ENCODE peak calls at places on chromosomes 1 and 21, in four cellular contexts. E, M, A and B are unnamed samples.

GRCh38 chr1:227789881-227790400 is 25.5 kb upstream of the PRSS38 start:
- DNase-seq in M (no peak), A (no peak), E (no peak), B (no peak)

GRCh38 chr1:99957818-99958217 is 12.0 kb upstream of the SLC35A3 start:
- DNase-seq in E (no peak), M (no peak), A (no peak), B (no peak)

GRCh38 chr1:224380003-224380402 is 23.3 kb downstream of the CNIH4 start:
- DNase-seq in M (peak), E (peak), A (no peak), B (peak)

GRCh38 chr21:42463861-42464515 is 32.0 kb downstream of the RSPH1 start:
- DNase-seq in A (peak), M (no peak), E (peak), B (peak)

GRCh38 chr1:24743404-24744211 is 1.6 kb upstream of the CLIC4 start:
- DNase-seq in A (no peak), E (no peak), M (peak), B (peak)

GRCh38 chr1:183163311-183163710 is 22.8 kb upstream of the LAMC2 start:
- DNase-seq in E (no peak), A (no peak), M (peak), B (no peak)

GRCh38 chr1:230204852-230205251 is 137.8 kb downstream of the GALNT2 start:
- DNase-seq in E (no peak), A (no peak), M (peak), B (no peak)

GRCh38 chr1:220149742-220150141 is 55.8 kb downstream of the IARS2 start:
- DNase-seq in M (no peak), A (no peak), E (no peak), B (no peak)

GRCh38 chr1:116497660-116498059 is 73.2 kb downstream of the CD58 start:
- DNase-seq in A (no peak), M (peak), E (no peak), B (no peak)

GRCh38 chr1:46646331-46646730 is 21.8 kb downstream of the ATPAF1 start:
- DNase-seq in M (no peak), E (no peak), A (no peak), B (no peak)

GRCh38 chr1:228148196-228148861 is 1.4 kb upstream of the GJC2 start:
- DNase-seq in A (peak), E (no peak), M (no peak), B (no peak)

GRCh38 chr1:3788756-3789420 is 7.4 kb downstream of the LRRC47 start:
- DNase-seq in M (no peak), A (no peak), E (no peak), B (no peak)

GRCh38 chr1:89806612-89807011 is 14.2 kb upstream of the LRRC8D start:
- DNase-seq in A (no peak), E (no peak), M (no peak), B (no peak)

GRCh38 chr1:147913362-147913761 is 10.8 kb downstream of the GJA8 start:
- DNase-seq in E (no peak), M (no peak), A (no peak), B (no peak)

GRCh38 chr1:53575948-53576305 is 116.7 kb downstream of the DMRTB1 start:
- DNase-seq in M (no peak), E (no peak), A (no peak), B (no peak)

GRCh38 chr1:58929667-58930325 is 145.9 kb upstream of the JUN start:
- DNase-seq in A (no peak), M (peak), E (peak), B (no peak)

GRCh38 chr1:1299686-1300351 is 7.9 kb downstream of the ACAP3 start:
- DNase-seq in E (peak), M (no peak), A (no peak), B (peak)

GRCh38 chr21:43192501-43193081 is 23.8 kb downstream of the CRYAA start:
- DNase-seq in E (no peak), M (no peak), A (peak), B (no peak)

GRCh38 chr1:8424539-8425116 is 106.7 kb downstream of the SLC45A1 start:
- DNase-seq in E (peak), M (peak), A (peak), B (peak)

GRCh38 chr1:109331113-109331512 is 24.3 kb upstream of the MYBPHL start:
- DNase-seq in E (no peak), M (no peak), A (no peak), B (no peak)

GRCh38 chr21:38875694-38876492 is 70.2 kb downstream of the ETS2 start:
- DNase-seq in M (peak), A (no peak), E (no peak), B (no peak)

GRCh38 chr1:113146242-113147072 is 73.5 kb downstream of the LRIG2 start:
- DNase-seq in M (no peak), E (peak), A (no peak), B (no peak)